ENCODE peak calls at places on chromosomes 1 and 21, in six cellular contexts. Z, P, H, E, U and M are unnamed samples.

GRCh38 chr1:9280015-9280860 is 12.5 kb upstream of the SPSB1 start:
- DNase-seq in Z (peak), P (no peak), H (peak), E (peak), U (no peak), M (peak)

GRCh38 chr21:34983680-34984086 is 65.4 kb downstream of the RUNX1 start:
- DNase-seq in Z (no peak), P (no peak), H (peak), E (peak), U (no peak), M (no peak)

GRCh38 chr1:10796029-10796944 is at the start of gene CASZ1:
- DNase-seq in Z (peak), P (peak), H (peak), E (peak), U (peak), M (peak)

GRCh38 chr1:183273300-183273699 is 87.2 kb downstream of the LAMC2 start:
- DNase-seq in Z (peak), P (no peak), H (peak), E (no peak), U (no peak), M (no peak)

GRCh38 chr21:44858291-44858690 is 15.2 kb downstream of the PTTG1IP start:
- DNase-seq in Z (no peak), P (no peak), H (no peak), E (peak), U (no peak), M (no peak)

GRCh38 chr1:2817784-2818564 is 16.5 kb upstream of the TTC34 start:
- DNase-seq in Z (no peak), P (no peak), H (no peak), E (no peak), U (no peak), M (no peak)

GRCh38 chr21:32572574-32573420 is 12.5 kb downstream of the TCP10L start:
- DNase-seq in Z (no peak), P (no peak), H (no peak), E (peak), U (no peak), M (no peak)

GRCh38 chr1:152398812-152399698 is 15.0 kb downstream of the CRNN start:
- DNase-seq in Z (no peak), P (peak), H (no peak), E (peak), U (no peak), M (no peak)

GRCh38 chr1:86650065-86650464 is 54.3 kb upstream of the SH3GLB1 start:
- DNase-seq in Z (no peak), P (no peak), H (no peak), E (peak), U (no peak), M (no peak)

GRCh38 chr1:29180497-29181412 is 945 bp downstream of the SRSF4 start:
- DNase-seq in Z (no peak), P (no peak), H (no peak), E (peak), U (no peak), M (no peak)

GRCh38 chr1:110875216-110875731 is 2.3 kb downstream of the CD53 start:
- DNase-seq in Z (no peak), P (no peak), H (no peak), E (peak), U (no peak), M (no peak)

GRCh38 chr1:179026813-179027664 is 1.3 kb downstream of the FAM20B start:
- DNase-seq in Z (no peak), P (no peak), H (peak), E (no peak), U (no peak), M (no peak)